ENCODE peak calls at places on chromosome X, in six cellular contexts. J, N, Y, R, M and O are unnamed samples.

GRCh38 chrX:46573896-46574336 is 351 bp downstream of the CHST7 start:
- DNase-seq in M (peak; percentile 68), N (peak; percentile 46), Y (peak; percentile 83), R (peak; percentile 46), J (peak; percentile 38), O (peak; percentile 81)

GRCh38 chrX:133543654-133544053 is 128.4 kb upstream of the GPC4 start:
- DNase-seq in M (no peak), J (no peak), N (no peak), Y (no peak), R (no peak), O (no peak)

GRCh38 chrX:53320543-53321215 is 39.3 kb upstream of the IQSEC2 start:
- DNase-seq in N (peak; percentile 18), R (no peak), Y (peak; percentile 27), M (no peak), J (no peak), O (no peak)

GRCh38 chrX:39814391-39814790 is 283.4 kb downstream of the BCOR start:
- DNase-seq in N (no peak), J (no peak), R (no peak), M (peak; percentile 13), Y (peak; percentile 42), O (no peak)

GRCh38 chrX:85243761-85244410 is at the start of the genes SATL1 and ZNF711:
- DNase-seq in R (peak; percentile 55), N (peak; percentile 22), J (peak; percentile 14), M (peak; percentile 3), Y (peak; percentile 94), O (peak; percentile 90)

GRCh38 chrX:42530027-42530426 is 247.9 kb downstream of the PPP1R2C start:
- DNase-seq in M (no peak), R (no peak), Y (peak; percentile 67), N (no peak), J (no peak), O (peak; percentile 74)

GRCh38 chrX:70454441-70455365 is 10.1 kb downstream of the DLG3 start:
- DNase-seq in M (peak; percentile 65), Y (peak; percentile 99), N (peak; percentile 39), J (peak; percentile 79), R (peak; percentile 63), O (peak; percentile 97)

GRCh38 chrX:150692837-150693781 is at the start of gene MTMR1:
- DNase-seq in J (no peak), Y (no peak), R (peak; percentile 37), N (peak; percentile 62), M (peak; percentile 42), O (peak; percentile 57)

GRCh38 chrX:70476934-70477733 is 32.5 kb downstream of the DLG3 start:
- DNase-seq in M (no peak), Y (peak; percentile 75), R (peak; percentile 22), N (no peak), J (peak; percentile 74), O (peak; percentile 87)

GRCh38 chrX:66602381-66602938 is 36.4 kb downstream of the EDA2R start:
- DNase-seq in M (no peak), Y (peak; percentile 4), N (no peak), J (no peak), R (no peak), O (no peak)

GRCh38 chrX:40496728-40497127 is 84.0 kb upstream of the ATP6AP2 start:
- DNase-seq in N (no peak), J (no peak), R (peak; percentile 20), M (no peak), Y (peak; percentile 42), O (peak; percentile 49)

GRCh38 chrX:8748855-8749254 is 16.9 kb upstream of the ANOS1 start:
- DNase-seq in N (no peak), Y (peak; percentile 64), M (no peak), R (no peak), J (no peak), O (no peak)

GRCh38 chrX:42739258-42739657 is 38.7 kb downstream of the PPP1R2C start:
- DNase-seq in N (no peak), J (no peak), Y (no peak), M (no peak), R (no peak), O (no peak)